ENCODE peak calls at places on chromosome 13, in ten cellular contexts. S, H, F, Q, K, E, T, M, O and B are unnamed samples.

GRCh38 chr13:90835826-90836225 is 511.7 kb upstream of the MIR17HG start:
- DNase-seq in H (no peak), O (no peak), K (no peak), E (no peak), T (no peak), M (no peak), F (no peak), S (no peak), Q (no peak), B (no peak)

GRCh38 chr13:113087923-113088690 is 17.5 kb upstream of the F7 start:
- DNase-seq in S (no peak), T (no peak), F (no peak), E (no peak), H (no peak), Q (no peak), K (no peak), M (no peak), O (no peak), B (no peak)

GRCh38 chr13:51958217-51958547 is 53.1 kb downstream of the ATP7B start:
- DNase-seq in O (no peak), M (no peak), S (no peak), K (no peak), F (no peak), T (no peak), E (no peak), H (no peak), Q (no peak), B (no peak)

GRCh38 chr13:50531917-50532899 is 311.3 kb downstream of the DLEU7 start:
- DNase-seq in M (no peak), Q (no peak), E (no peak), F (no peak), H (no peak), K (no peak), S (no peak), T (no peak), O (peak; percentile 18), B (no peak)

GRCh38 chr13:91347996-91348905 is 764 bp downstream of the MIR17HG start:
- DNase-seq in F (peak; percentile 64), M (peak; percentile 59), K (peak; percentile 62), E (peak; percentile 31), H (peak; percentile 75), S (peak; percentile 16), O (peak; percentile 78), T (no peak), Q (peak; percentile 58), B (peak; percentile 56)

GRCh38 chr13:103218253-103218652 is 152.0 kb upstream of the SLC10A2 start:
- DNase-seq in T (no peak), H (no peak), K (no peak), F (no peak), S (no peak), M (no peak), E (no peak), O (no peak), Q (no peak), B (no peak)

GRCh38 chr13:43908156-43909126 is 28.7 kb downstream of the LACC1 start:
- DNase-seq in T (no peak), Q (no peak), M (no peak), E (peak; percentile 12), K (peak; percentile 26), H (no peak), F (no peak), S (no peak), O (peak; percentile 33), B (no peak)

GRCh38 chr13:79901336-79901735 is 420.4 kb downstream of the NDFIP2 start:
- DNase-seq in M (no peak), O (no peak), F (no peak), K (no peak), S (no peak), T (no peak), Q (no peak), H (no peak), E (no peak), B (no peak)

GRCh38 chr13:94198666-94199065 is 280.8 kb downstream of the DCT start:
- DNase-seq in Q (no peak), M (no peak), E (no peak), T (no peak), K (no peak), F (no peak), S (no peak), H (no peak), O (no peak), B (no peak)

GRCh38 chr13:113299951-113300350 is 2.9 kb downstream of the LAMP1 start:
- DNase-seq in T (no peak), S (no peak), M (peak; percentile 45), E (no peak), H (no peak), F (no peak), K (no peak), Q (no peak), O (no peak), B (no peak)

GRCh38 chr13:113855012-113855921 is 8.6 kb downstream of the GAS6 start:
- DNase-seq in F (no peak), T (no peak), M (no peak), Q (no peak), O (no peak), E (no peak), H (no peak), K (no peak), S (no peak), B (no peak)

GRCh38 chr13:98752111-98752941 is at the start of gene SLC15A1:
- DNase-seq in T (peak; percentile 24), Q (no peak), F (no peak), S (no peak), M (no peak), K (no peak), E (no peak), O (no peak), H (no peak), B (no peak)